ENCODE peak calls at places on chromosome 6, in five cellular contexts. T is mucosa of descending colon; X is CD8-positive, alpha-beta T cell; D is heart right ventricle; M is spleen. R is an unnamed sample.

GRCh38 chr6:36290668-36291620 is 21.1 kb downstream of the PNPLA1 start:
- DNase-seq in X (no peak), T (peak; percentile 50), D (no peak), M (no peak), R (no peak)

GRCh38 chr6:170107606-170108222 is 183.2 kb downstream of the DLL1 start:
- DNase-seq in M (peak; percentile 34), T (no peak), X (no peak), D (no peak), R (peak; percentile 3)

GRCh38 chr6:91081452-91082067 is 494.7 kb upstream of the MAP3K7 start:
- DNase-seq in D (no peak), T (no peak), M (no peak), X (no peak), R (no peak)

GRCh38 chr6:169168706-169169105 is 84.9 kb downstream of the THBS2 start:
- DNase-seq in T (no peak), D (no peak), X (no peak), M (no peak), R (no peak)

GRCh38 chr6:135962731-135963130 is 111.2 kb downstream of the PDE7B start:
- DNase-seq in M (no peak), T (no peak), D (no peak), X (no peak), R (no peak)

GRCh38 chr6:125749112-125749863 is at the start of gene HEY2:
- DNase-seq in T (peak; percentile 95), M (peak; percentile 98), X (peak; percentile 72), D (peak; percentile 96), R (peak; percentile 96)

GRCh38 chr6:43870660-43871061 is 100.7 kb downstream of the VEGFA start:
- DNase-seq in T (no peak), M (no peak), X (no peak), D (no peak), R (no peak)

GRCh38 chr6:146582857-146583256 is 15.9 kb upstream of the ADGB start:
- DNase-seq in M (no peak), T (no peak), D (no peak), X (no peak), R (peak; percentile 21)

GRCh38 chr6:79636673-79637072 is 5.5 kb downstream of the SH3BGRL2 start:
- DNase-seq in X (no peak), D (no peak), M (no peak), T (no peak), R (no peak)

GRCh38 chr6:130411481-130411880 is 45.7 kb downstream of the TMEM200A start:
- DNase-seq in D (no peak), M (no peak), T (no peak), X (no peak), R (no peak)

GRCh38 chr6:125804264-125804663 is 13.5 kb downstream of the NCOA7 start:
- DNase-seq in X (no peak), T (no peak), M (no peak), D (no peak), R (no peak)

GRCh38 chr6:13916230-13916944 is 8.4 kb upstream of the RNF182 start:
- DNase-seq in D (no peak), X (no peak), M (no peak), T (no peak), R (no peak)

GRCh38 chr6:14810021-14810420 is 435.8 kb upstream of the JARID2 start:
- DNase-seq in X (no peak), M (no peak), D (no peak), T (no peak), R (no peak)

GRCh38 chr6:150863213-150863928 is 2.1 kb upstream of the MTHFD1L start:
- DNase-seq in T (no peak), X (no peak), M (no peak), D (no peak), R (no peak)

GRCh38 chr6:138814179-138814834 is 18.4 kb downstream of the ECT2L start:
- DNase-seq in T (no peak), X (no peak), M (no peak), D (no peak), R (no peak)

GRCh38 chr6:124226396-124226795 is 422.7 kb downstream of the NKAIN2 start:
- DNase-seq in D (no peak), X (no peak), M (no peak), T (no peak), R (no peak)

GRCh38 chr6:29627762-29628418 is 5.1 kb downstream of the GABBR1 start:
- DNase-seq in M (peak; percentile 90), X (peak; percentile 24), T (peak; percentile 65), D (peak; percentile 80), R (peak; percentile 79)

GRCh38 chr6:137768935-137769334 is 98.1 kb upstream of the TNFAIP3 start:
- DNase-seq in D (no peak), X (no peak), T (no peak), M (no peak), R (no peak)

GRCh38 chr6:137766596-137767370 is 100.3 kb upstream of the TNFAIP3 start:
- DNase-seq in M (no peak), T (no peak), D (no peak), X (no peak), R (no peak)

GRCh38 chr6:137769797-137770362 is 97.2 kb upstream of the TNFAIP3 start:
- DNase-seq in D (no peak), X (no peak), T (no peak), M (no peak), R (no peak)

GRCh38 chr6:137767465-137767864 is 99.6 kb upstream of the TNFAIP3 start:
- DNase-seq in D (no peak), T (no peak), X (no peak), M (no peak), R (no peak)

GRCh38 chr6:137767931-137768690 is 98.9 kb upstream of the TNFAIP3 start:
- DNase-seq in T (no peak), D (no peak), X (no peak), M (no peak), R (no peak)
- H3K4me1 ChIP-seq in T (no peaks in the 10 kb centered on the region), D (no peaks in the 10 kb centered on the region), X (peaks cover 14% of the 10 kb centered on the region), M (peaks cover 16% of the 10 kb centered on the region), R (no peaks in the 10 kb centered on the region)

DNA sequence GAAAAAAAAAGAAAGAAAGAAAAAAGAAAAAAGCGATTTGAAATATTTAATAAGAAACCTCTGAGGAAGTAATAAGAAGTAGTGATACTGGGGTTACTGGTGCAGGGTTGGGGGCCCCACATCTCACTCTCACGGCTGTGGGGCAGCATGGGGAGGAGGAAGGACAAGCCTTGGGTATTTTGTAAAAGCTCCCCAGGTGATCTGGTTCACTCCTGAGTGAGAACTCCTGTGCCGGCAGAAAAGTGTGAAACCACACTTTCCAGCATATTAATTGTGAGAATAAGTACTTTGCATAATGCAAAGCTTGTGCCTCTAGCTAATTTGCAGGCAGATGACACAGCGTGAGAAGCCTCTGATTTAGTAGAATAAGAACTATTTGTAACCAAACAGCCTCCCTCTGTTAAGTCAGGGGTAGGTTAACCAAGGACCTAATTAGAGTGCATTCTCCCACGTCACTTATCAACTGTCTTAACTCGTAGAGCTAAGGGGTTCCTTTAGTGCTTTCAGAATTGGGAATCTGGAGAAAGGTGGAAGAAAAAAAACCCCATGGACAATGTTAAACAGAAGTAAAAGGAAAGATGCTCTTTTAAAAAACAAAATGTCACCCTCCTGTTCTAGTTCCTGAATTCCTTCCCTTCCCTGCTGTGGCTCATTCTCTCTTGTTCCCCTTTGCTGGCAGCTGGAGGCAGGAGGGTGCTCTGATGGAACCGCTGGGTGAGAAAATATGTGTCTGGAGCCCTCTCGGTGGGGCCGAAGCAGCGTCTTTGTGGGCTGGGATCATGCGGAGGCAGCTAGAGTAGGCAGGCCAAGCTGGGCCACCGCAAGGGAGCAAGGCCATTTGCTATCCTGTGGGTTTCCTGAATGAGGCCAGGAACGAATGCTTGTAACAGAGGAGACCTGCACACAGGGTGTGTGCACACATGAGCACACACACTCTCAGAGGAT is 108.7 kb downstream of the FYN start:
- DNase-seq in T (peak; percentile 42), D (no peak), M (peak; percentile 86), X (peak; percentile 45), R (no peak)
- H3K4me1 ChIP-seq in T (no peaks in the 10 kb centered on the region), D (peaks cover 87% of the 10 kb centered on the region), M (peaks cover 90% of the 10 kb centered on the region), X (peaks cover 98% of the 10 kb centered on the region), R (peaks cover 89% of the 10 kb centered on the region)

GRCh38 chr6:31728767-31729514 is at the start of gene DDAH2:
- DNase-seq in T (peak; percentile 64), X (no peak), D (peak; percentile 32), M (peak; percentile 86), R (no peak)

GRCh38 chr6:31732029-31732428 is 2.9 kb upstream of the DDAH2 start:
- DNase-seq in X (no peak), T (no peak), D (no peak), M (no peak), R (no peak)

GRCh38 chr6:31730631-31731086 is 1.6 kb upstream of the DDAH2 start:
- DNase-seq in T (no peak), X (no peak), D (no peak), M (peak; percentile 71), R (no peak)

GRCh38 chr6:31729515-31729978 is 448 bp upstream of the DDAH2 start:
- DNase-seq in M (peak; percentile 96), T (peak; percentile 97), X (peak; percentile 73), D (peak; percentile 92), R (peak; percentile 94)

DNA sequence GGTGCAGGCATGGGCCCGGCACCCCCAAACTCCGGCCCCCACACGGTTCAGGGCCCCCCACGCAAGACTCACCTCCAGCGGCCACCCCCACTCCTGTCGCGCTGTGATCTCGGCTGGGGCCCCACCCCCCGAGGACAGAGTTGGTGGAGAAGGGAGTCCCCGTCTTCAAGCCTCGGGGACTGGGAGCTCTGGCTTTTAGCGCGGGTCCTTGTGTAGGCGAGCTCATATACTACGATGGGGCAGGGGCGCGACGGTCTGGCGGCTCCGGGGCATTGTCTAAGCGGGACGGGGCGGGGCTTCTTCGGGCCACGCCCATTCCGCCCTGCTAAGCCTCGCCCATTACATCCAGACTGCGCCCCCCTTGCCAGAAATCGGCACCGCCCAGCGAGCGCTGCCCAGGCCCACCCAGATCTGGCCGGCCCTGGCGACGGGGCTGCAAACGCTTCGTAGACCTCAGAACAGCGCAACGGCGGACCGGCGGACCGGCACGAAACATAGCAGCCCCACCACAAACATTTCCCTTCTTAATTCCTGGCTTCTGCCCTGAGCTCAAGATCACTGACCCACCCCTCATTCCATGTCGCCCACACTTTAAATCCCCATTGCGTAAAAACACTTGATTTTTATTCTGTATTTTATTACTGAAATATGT is 1.0 kb upstream of the DDAH2 start:
- DNase-seq in M (peak; percentile 94), D (peak; percentile 93), X (peak; percentile 44), T (peak; percentile 92), R (peak; percentile 92)
- H3K4me1 ChIP-seq in M (peaks cover 85% of the 10 kb centered on the region), D (peaks cover 69% of the 10 kb centered on the region), X (peaks cover 40% of the 10 kb centered on the region), T (peaks cover 34% of the 10 kb centered on the region), R (peaks cover 75% of the 10 kb centered on the region)

GRCh38 chr6:108673153-108673552 is 112.4 kb downstream of the FOXO3 start:
- DNase-seq in X (no peak), T (no peak), D (no peak), M (no peak), R (no peak)
- H3K4me1 ChIP-seq in X (peaks cover 3% of the 10 kb centered on the region), T (peaks cover 62% of the 10 kb centered on the region), D (peaks cover 99% of the 10 kb centered on the region), M (peaks cover 17% of the 10 kb centered on the region), R (peaks cover 100% of the 10 kb centered on the region)

DNA sequence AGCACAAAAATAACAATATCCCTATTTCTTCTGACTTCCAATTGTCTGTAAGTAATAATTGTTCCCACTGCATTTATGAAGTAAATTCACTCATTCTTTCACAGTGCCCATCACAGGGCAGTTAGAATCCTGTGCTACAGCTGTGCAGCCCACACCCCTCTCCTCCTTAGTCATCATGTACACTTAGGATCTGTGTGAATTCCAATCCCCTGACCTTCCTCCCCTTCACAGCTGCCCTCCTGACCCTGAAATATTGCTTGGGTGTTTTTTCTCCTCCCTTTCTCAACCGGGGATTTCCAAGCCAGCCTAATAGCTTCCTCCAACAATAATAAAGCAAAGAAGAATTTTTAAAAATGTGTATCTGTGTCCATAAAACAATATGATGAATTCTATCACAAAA is 91.5 kb upstream of the BEND6 start:
- DNase-seq in D (no peak), M (no peak), T (no peak), X (no peak), R (no peak)
- H3K4me1 ChIP-seq in D (peaks cover 24% of the 10 kb centered on the region), M (peaks cover 11% of the 10 kb centered on the region), T (peaks cover 14% of the 10 kb centered on the region), X (no peaks in the 10 kb centered on the region), R (peaks cover 17% of the 10 kb centered on the region)

R was measured in left ventricle myocardium inferior.